ENCODE peak calls at places on chromosomes 6 and 20, in nine cellular contexts. A, E, U, C, B, Z, L, M and D are unnamed samples.

GRCh38 chr6:154292855-154293519 is 63.6 kb downstream of the IPCEF1 start:
- DNase-seq in U (no peak), A (peak), Z (no peak), C (peak), L (no peak), M (no peak), B (no peak), E (no peak), D (no peak)

GRCh38 chr6:104301921-104302320 is 557.8 kb downstream of the HACE1 start:
- DNase-seq in A (no peak), B (no peak), C (no peak), M (no peak), L (no peak), U (no peak), Z (no peak), E (no peak), D (no peak)

GRCh38 chr20:63882257-63883208 is 12.4 kb upstream of the DNAJC5 start:
- DNase-seq in B (no peak), E (no peak), A (no peak), C (no peak), U (no peak), M (no peak), Z (no peak), L (no peak), D (no peak)

GRCh38 chr6:26187981-26188635 is 100.9 kb downstream of the HFE start:
- DNase-seq in U (no peak), E (no peak), C (no peak), Z (no peak), B (no peak), L (peak), A (peak), M (no peak), D (peak)

GRCh38 chr20:539848-540247 is 3.7 kb downstream of the CSNK2A1 start:
- DNase-seq in L (no peak), Z (no peak), E (no peak), B (no peak), M (no peak), A (peak), U (no peak), C (peak), D (no peak)

GRCh38 chr6:149168968-149169367 is 148.5 kb upstream of the TAB2 start:
- DNase-seq in L (no peak), Z (no peak), E (no peak), M (no peak), B (no peak), U (no peak), A (no peak), C (no peak), D (peak)

GRCh38 chr6:111706841-111707391 is 101.2 kb upstream of the TRAF3IP2 start:
- DNase-seq in E (no peak), C (no peak), U (no peak), B (no peak), A (no peak), L (no peak), M (no peak), Z (no peak), D (no peak)

GRCh38 chr6:53496797-53497196 is 48.1 kb downstream of the GCLC start:
- DNase-seq in L (no peak), C (peak), M (no peak), A (peak), B (no peak), U (no peak), E (no peak), Z (no peak), D (no peak)

GRCh38 chr6:129672883-129673631 is 36.9 kb downstream of the ARHGAP18 start:
- DNase-seq in U (no peak), L (no peak), Z (no peak), B (peak), E (no peak), C (peak), M (no peak), A (peak), D (peak)

GRCh38 chr20:56573989-56574388 is 40.9 kb downstream of the FAM209B start:
- DNase-seq in Z (no peak), C (no peak), E (no peak), L (no peak), A (no peak), U (no peak), M (no peak), B (no peak), D (no peak)

GRCh38 chr6:84688187-84688878 is 76.1 kb downstream of the TBX18 start:
- DNase-seq in U (no peak), L (no peak), E (no peak), B (no peak), A (no peak), M (no peak), C (peak), Z (no peak), D (no peak)

GRCh38 chr20:8879669-8880068 is 189.2 kb upstream of the PLCB4 start:
- DNase-seq in B (no peak), Z (no peak), M (no peak), E (no peak), U (no peak), C (no peak), L (no peak), A (no peak), D (no peak)

GRCh38 chr20:53693265-53693871 is 99.7 kb upstream of the ZNF217 start:
- DNase-seq in M (no peak), E (no peak), A (no peak), C (no peak), L (no peak), U (no peak), Z (no peak), B (no peak), D (no peak)

GRCh38 chr6:155883741-155884140 is 428.1 kb upstream of the NOX3 start:
- DNase-seq in Z (no peak), L (no peak), M (no peak), E (no peak), C (peak), A (peak), B (no peak), U (no peak), D (no peak)

GRCh38 chr6:97586344-97586743 is 303.3 kb upstream of the MMS22L start:
- DNase-seq in C (peak), M (no peak), U (no peak), Z (no peak), L (no peak), B (peak), A (peak), E (no peak), D (no peak)

GRCh38 chr6:33843086-33843695 is 39.4 kb upstream of the MLN start:
- DNase-seq in Z (no peak), M (no peak), B (no peak), A (no peak), L (no peak), E (peak), C (no peak), U (peak), D (no peak)

GRCh38 chr20:19964289-19965263 is 52.6 kb upstream of the NAA20 start:
- DNase-seq in E (peak), A (peak), B (no peak), U (peak), Z (no peak), L (no peak), M (no peak), C (peak), D (no peak)

GRCh38 chr6:108661430-108661829 is 100.7 kb downstream of the FOXO3 start:
- DNase-seq in Z (no peak), A (peak), U (no peak), E (no peak), M (no peak), B (no peak), L (no peak), C (peak), D (no peak)

GRCh38 chr6:71533939-71534379 is 245.3 kb downstream of the OGFRL1 start:
- DNase-seq in B (peak), E (no peak), Z (no peak), M (no peak), L (no peak), U (no peak), A (peak), C (peak), D (no peak)

GRCh38 chr6:43089874-43090556 is 13.9 kb downstream of the PTK7 start:
- DNase-seq in L (no peak), M (no peak), E (no peak), B (no peak), Z (no peak), A (peak), U (no peak), C (no peak), D (no peak)

GRCh38 chr6:12439296-12439695 is 149.1 kb downstream of the EDN1 start:
- DNase-seq in U (no peak), B (no peak), C (no peak), M (no peak), Z (no peak), L (no peak), E (no peak), A (peak), D (no peak)

GRCh38 chr6:21993841-21994240 is 303.0 kb downstream of the PRL start:
- DNase-seq in L (no peak), Z (no peak), A (no peak), M (no peak), B (no peak), C (no peak), E (no peak), U (no peak), D (no peak)

GRCh38 chr6:27149140-27149539 is 98.4 kb upstream of the PRSS16 start:
- DNase-seq in Z (no peak), M (no peak), U (no peak), A (no peak), E (no peak), L (no peak), B (no peak), C (no peak), D (no peak)

GRCh38 chr20:198225-198624 is 8.7 kb upstream of the DEFB128 start:
- DNase-seq in L (no peak), B (no peak), M (no peak), A (no peak), Z (no peak), U (no peak), C (no peak), E (no peak), D (no peak)

GRCh38 chr20:21548390-21549035 is 34.6 kb upstream of the NKX2-2 start:
- DNase-seq in Z (no peak), U (no peak), E (no peak), B (peak), C (no peak), A (no peak), L (no peak), M (no peak), D (peak)

GRCh38 chr6:106974337-106974998 is at the start of gene CD24:
- DNase-seq in M (peak), A (no peak), B (peak), L (no peak), C (peak), E (no peak), Z (no peak), U (peak), D (peak)

GRCh38 chr6:151808331-151809241 is 1.1 kb downstream of the ESR1 start:
- DNase-seq in C (no peak), L (no peak), U (peak), E (peak), A (no peak), Z (no peak), B (peak), M (no peak), D (no peak)

GRCh38 chr6:5274231-5274630 is 12.9 kb downstream of the FARS2 start:
- DNase-seq in C (no peak), M (no peak), Z (no peak), U (no peak), A (no peak), B (no peak), E (no peak), L (no peak), D (no peak)

GRCh38 chr6:15551798-15552197 is 111.0 kb downstream of the DTNBP1 start:
- DNase-seq in Z (no peak), L (no peak), B (no peak), C (peak), E (no peak), M (no peak), A (no peak), U (peak), D (no peak)

GRCh38 chr6:111591370-111591900 is 14.2 kb downstream of the TRAF3IP2 start:
- DNase-seq in Z (peak), C (peak), L (no peak), E (peak), A (peak), U (no peak), M (peak), B (no peak), D (no peak)

GRCh38 chr6:35808688-35809087 is 3.5 kb downstream of the LHFPL5 start:
- DNase-seq in Z (no peak), B (no peak), A (no peak), L (no peak), E (no peak), U (no peak), M (no peak), C (no peak), D (no peak)

GRCh38 chr20:52923123-52923543 is 49.0 kb upstream of the TSHZ2 start:
- DNase-seq in Z (no peak), B (no peak), M (no peak), E (no peak), L (no peak), A (peak), U (no peak), C (peak), D (no peak)

GRCh38 chr20:45111799-45112471 is 3.0 kb downstream of the WFDC5 start:
- DNase-seq in B (no peak), Z (no peak), L (no peak), C (no peak), E (no peak), U (peak), A (no peak), M (no peak), D (peak)
- TF ChIP-seq CTCF in B (no peak), Z (peak), L (no peak), C (peak), E (peak), U (peak), A (peak), M (peak), D (peak)

GRCh38 chr6:32046450-32047083 is 8.4 kb downstream of the CYP21A2 start:
- DNase-seq in U (no peak), A (no peak), L (no peak), E (peak), B (no peak), M (peak), C (peak), Z (no peak), D (no peak)
- TF ChIP-seq CTCF in U (no peak), A (no peak), L (no peak), E (no peak), B (no peak), M (no peak), C (no peak), Z (no peak), D (no peak)

GRCh38 chr20:5570031-5570430 is 180.2 kb upstream of the SHLD1 start:
- DNase-seq in L (no peak), E (no peak), C (no peak), B (no peak), M (no peak), Z (no peak), U (no peak), A (no peak), D (no peak)

GRCh38 chr20:5567644-5568043 is 182.6 kb upstream of the SHLD1 start:
- DNase-seq in E (no peak), B (no peak), C (no peak), M (no peak), U (no peak), Z (no peak), A (no peak), L (no peak), D (no peak)

GRCh38 chr20:5570442-5570841 is 179.8 kb upstream of the SHLD1 start:
- DNase-seq in M (no peak), L (no peak), C (no peak), Z (no peak), U (no peak), A (no peak), B (no peak), E (no peak), D (no peak)

DNA sequence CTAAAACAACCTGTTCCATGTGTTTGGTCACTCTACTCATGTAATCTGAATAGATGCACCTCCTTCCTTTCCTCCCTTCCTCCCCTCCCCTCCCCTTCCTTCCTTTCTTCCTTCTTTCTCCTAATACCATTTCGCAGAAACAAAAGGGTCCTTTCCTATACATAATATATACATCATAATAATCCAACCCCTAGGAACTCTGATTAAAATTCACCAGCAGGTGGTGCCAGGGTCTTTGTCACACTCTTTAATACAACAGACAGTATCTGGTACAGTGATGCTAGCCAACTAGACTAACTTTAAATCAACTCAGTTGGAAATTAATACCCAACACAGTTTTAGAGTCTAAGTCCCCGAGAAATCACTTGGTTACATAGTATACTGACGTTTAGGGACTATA is 181.2 kb upstream of the SHLD1 start:
- DNase-seq in Z (no peak), L (no peak), M (no peak), E (no peak), A (peak), B (no peak), U (no peak), C (peak), D (peak)
- TF ChIP-seq CTCF in Z (peak), L (peak), M (peak), E (peak), A (peak), B (no peak), U (peak), C (peak), D (peak)

GRCh38 chr6:7106752-7107577 is 796 bp upstream of the RREB1 start:
- DNase-seq in E (peak), U (peak), L (peak), Z (no peak), C (no peak), M (peak), A (no peak), B (peak), D (peak)
- TF ChIP-seq CTCF in E (no peak), U (no peak), L (peak), Z (peak), C (no peak), M (no peak), A (peak), B (peak), D (peak)

GRCh38 chr20:11217322-11217989 is 543.7 kb upstream of the JAG1 start:
- DNase-seq in U (no peak), Z (no peak), C (no peak), M (no peak), B (no peak), L (no peak), A (no peak), E (no peak), D (no peak)
- TF ChIP-seq CTCF in U (no peak), Z (no peak), C (no peak), M (no peak), B (no peak), L (no peak), A (no peak), E (no peak), D (no peak)

DNA sequence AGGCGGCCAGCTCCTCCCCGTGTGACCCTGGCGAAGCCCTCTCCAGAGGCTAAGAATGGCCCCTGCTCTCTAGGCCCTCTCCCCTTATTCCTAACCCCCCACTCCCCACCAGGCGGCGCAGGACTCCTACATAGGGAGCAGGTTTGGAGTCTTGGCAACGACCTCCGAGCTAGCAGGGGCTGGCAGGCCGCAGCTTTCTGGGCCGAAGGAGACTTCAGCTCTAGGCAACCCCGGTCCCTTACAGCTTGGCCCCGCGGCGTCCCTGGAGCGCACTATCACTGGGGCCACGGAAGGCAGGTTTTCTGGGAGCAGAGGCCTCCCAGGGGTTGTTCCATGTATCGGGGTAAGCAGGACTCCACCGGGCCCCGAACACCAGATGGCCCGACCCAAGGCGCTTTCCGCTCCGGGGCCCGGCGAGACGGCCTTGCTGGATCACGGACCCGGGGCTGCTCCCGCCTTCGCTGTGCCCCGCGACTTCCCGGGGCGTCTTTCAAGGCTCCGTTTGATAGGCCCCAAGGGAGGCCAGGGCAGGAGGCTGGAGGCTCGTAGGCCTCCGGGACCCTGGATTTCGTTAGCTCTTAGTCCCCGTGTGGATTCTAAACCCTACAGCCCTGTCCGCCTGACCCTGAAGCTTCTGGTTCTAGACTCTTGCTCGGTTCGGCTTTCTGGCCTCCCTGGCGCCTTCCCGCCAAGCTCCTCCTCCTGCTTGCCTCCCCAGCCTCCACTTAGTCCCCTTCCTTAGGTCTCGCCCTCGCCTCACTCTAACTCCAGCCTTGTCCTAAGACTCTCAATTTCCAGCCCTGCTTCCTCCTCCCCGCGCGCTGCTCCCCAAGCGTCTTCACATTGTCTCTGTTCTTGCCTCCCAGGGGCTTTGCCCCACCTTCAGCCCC is 1.9 kb downstream of the SLC32A1 start:
- DNase-seq in A (no peak), E (no peak), M (no peak), B (peak), Z (no peak), L (peak), U (peak), C (no peak), D (peak)
- TF ChIP-seq CTCF in A (peak), E (peak), M (no peak), B (peak), Z (peak), L (no peak), U (peak), C (peak), D (peak)

GRCh38 chr6:14037402-14038277 is 79.9 kb upstream of the CD83 start:
- DNase-seq in B (no peak), U (no peak), A (no peak), L (no peak), Z (no peak), E (no peak), C (peak), M (no peak), D (no peak)
- TF ChIP-seq CTCF in B (no peak), U (no peak), A (no peak), L (no peak), Z (no peak), E (no peak), C (no peak), M (no peak), D (no peak)

GRCh38 chr6:890995-891394 is 198.1 kb upstream of the EXOC2 start:
- DNase-seq in M (no peak), C (no peak), E (no peak), Z (no peak), L (no peak), A (no peak), U (no peak), B (no peak), D (no peak)

GRCh38 chr6:890201-890600 is 197.3 kb upstream of the EXOC2 start:
- DNase-seq in E (no peak), Z (no peak), A (no peak), L (no peak), U (no peak), M (no peak), B (no peak), C (no peak), D (no peak)

GRCh38 chr6:897561-898207 is 204.7 kb upstream of the EXOC2 start:
- DNase-seq in E (no peak), A (no peak), L (no peak), Z (no peak), M (no peak), C (no peak), U (no peak), B (no peak), D (no peak)

GRCh38 chr6:894274-894673 is 201.3 kb upstream of the EXOC2 start:
- DNase-seq in B (no peak), Z (no peak), A (no peak), M (no peak), E (no peak), L (no peak), C (no peak), U (no peak), D (peak)
- TF ChIP-seq CTCF in B (peak), Z (no peak), A (no peak), M (no peak), E (no peak), L (no peak), C (peak), U (no peak), D (peak)